ENCODE peak calls at places on chromosomes 12 and 14, in ten cellular contexts. K, T, D, M, P, A, V, O, Z and Y are unnamed samples.

GRCh38 chr14:29851397-29851796 is 76.2 kb downstream of the PRKD1 start:
- DNase-seq in K (no peak), T (no peak), D (no peak), M (no peak), P (no peak), A (no peak), V (no peak), O (no peak), Z (no peak), Y (no peak)

GRCh38 chr14:66330916-66331315 is 155.3 kb upstream of the CCDC196 start:
- DNase-seq in K (no peak), T (no peak), D (no peak), M (no peak), P (no peak), A (no peak), V (no peak), O (no peak), Z (no peak), Y (no peak)

GRCh38 chr14:49050836-49051235 is 535.3 kb downstream of the RPS29 start:
- DNase-seq in K (no peak), T (no peak), D (no peak), M (no peak), P (no peak), A (no peak), V (no peak), O (no peak), Z (no peak), Y (no peak)

GRCh38 chr12:62913380-62913779 is 21.6 kb downstream of the PPM1H start:
- DNase-seq in K (no peak), T (no peak), D (no peak), M (no peak), P (no peak), A (no peak), V (no peak), O (no peak), Z (no peak), Y (no peak)

GRCh38 chr12:53737951-53738833 is 10.9 kb upstream of the CALCOCO1 start:
- DNase-seq in K (no peak), T (peak; percentile 92), D (no peak), M (no peak), P (peak; percentile 48), A (no peak), V (peak; percentile 35), O (peak; percentile 48), Z (peak; percentile 79), Y (no peak)

GRCh38 chr14:75144944-75145343 is 18.1 kb upstream of the NEK9 start:
- DNase-seq in K (no peak), T (no peak), D (no peak), M (peak; percentile 47), P (no peak), A (no peak), V (peak; percentile 19), O (no peak), Z (no peak), Y (no peak)

GRCh38 chr12:10563002-10563401 is 50.4 kb downstream of the MAGOHB start:
- DNase-seq in K (no peak), T (no peak), D (no peak), M (no peak), P (no peak), A (no peak), V (no peak), O (no peak), Z (no peak), Y (no peak)

GRCh38 chr12:95790912-95791849 is 617 bp upstream of the NTN4 start:
- DNase-seq in K (peak; percentile 62), T (peak; percentile 77), D (peak; percentile 56), M (peak; percentile 44), P (no peak), A (no peak), V (peak; percentile 20), O (no peak), Z (peak; percentile 86), Y (no peak)

GRCh38 chr12:122937622-122938091 is 28.6 kb downstream of the ABCB9 start:
- DNase-seq in K (no peak), T (no peak), D (no peak), M (no peak), P (no peak), A (no peak), V (no peak), O (no peak), Z (no peak), Y (no peak)

DNA sequence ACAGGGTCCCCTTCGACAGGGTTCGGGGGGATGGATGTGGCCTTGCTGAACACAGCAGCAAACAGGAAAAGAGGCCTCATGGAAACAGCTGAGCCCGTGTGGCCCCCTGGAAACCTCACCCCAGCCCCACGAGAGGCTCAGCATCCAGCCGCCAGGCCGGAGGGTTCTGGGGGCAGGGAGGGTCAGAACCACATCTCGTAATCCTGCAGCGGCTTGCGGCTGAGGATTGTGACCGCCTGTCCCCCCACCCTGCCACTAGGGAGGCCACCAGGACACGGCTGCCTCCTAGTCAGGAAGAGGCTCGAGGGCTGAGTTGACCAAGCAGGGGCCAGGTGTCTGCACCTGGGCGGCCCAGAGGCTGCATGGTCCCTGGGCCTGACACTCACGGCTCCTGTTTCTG is 20.5 kb downstream of the LRCOL1 start:
- DNase-seq in K (no peak), T (no peak), D (no peak), M (no peak), P (no peak), A (no peak), V (no peak), O (no peak), Z (no peak), Y (no peak)
- H3K27me3 ChIP-seq in K (no peaks in the 10 kb centered on the region), T (peaks cover 83% of the 10 kb centered on the region), D (no peaks in the 10 kb centered on the region), M (peaks cover 26% of the 10 kb centered on the region), P (no peaks in the 10 kb centered on the region), A (peaks cover 39% of the 10 kb centered on the region), V (no peaks in the 10 kb centered on the region), O (no peaks in the 10 kb centered on the region), Z (no peaks in the 10 kb centered on the region), Y (no peaks in the 10 kb centered on the region)

GRCh38 chr14:95490727-95491451 is 25.6 kb downstream of the SYNE3 start:
- DNase-seq in K (no peak), T (no peak), D (no peak), M (peak; percentile 67), P (no peak), A (no peak), V (peak; percentile 76), O (no peak), Z (no peak), Y (no peak)

GRCh38 chr14:95490127-95490526 is 26.3 kb downstream of the SYNE3 start:
- DNase-seq in K (no peak), T (no peak), D (no peak), M (no peak), P (no peak), A (no peak), V (no peak), O (no peak), Z (no peak), Y (no peak)

GRCh38 chr14:95487669-95488084 is 28.8 kb downstream of the SYNE3 start:
- DNase-seq in K (no peak), T (no peak), D (no peak), M (no peak), P (no peak), A (no peak), V (no peak), O (no peak), Z (no peak), Y (no peak)

GRCh38 chr14:95488376-95489162 is 27.9 kb downstream of the SYNE3 start:
- DNase-seq in K (no peak), T (no peak), D (no peak), M (no peak), P (no peak), A (no peak), V (no peak), O (no peak), Z (no peak), Y (no peak)

DNA sequence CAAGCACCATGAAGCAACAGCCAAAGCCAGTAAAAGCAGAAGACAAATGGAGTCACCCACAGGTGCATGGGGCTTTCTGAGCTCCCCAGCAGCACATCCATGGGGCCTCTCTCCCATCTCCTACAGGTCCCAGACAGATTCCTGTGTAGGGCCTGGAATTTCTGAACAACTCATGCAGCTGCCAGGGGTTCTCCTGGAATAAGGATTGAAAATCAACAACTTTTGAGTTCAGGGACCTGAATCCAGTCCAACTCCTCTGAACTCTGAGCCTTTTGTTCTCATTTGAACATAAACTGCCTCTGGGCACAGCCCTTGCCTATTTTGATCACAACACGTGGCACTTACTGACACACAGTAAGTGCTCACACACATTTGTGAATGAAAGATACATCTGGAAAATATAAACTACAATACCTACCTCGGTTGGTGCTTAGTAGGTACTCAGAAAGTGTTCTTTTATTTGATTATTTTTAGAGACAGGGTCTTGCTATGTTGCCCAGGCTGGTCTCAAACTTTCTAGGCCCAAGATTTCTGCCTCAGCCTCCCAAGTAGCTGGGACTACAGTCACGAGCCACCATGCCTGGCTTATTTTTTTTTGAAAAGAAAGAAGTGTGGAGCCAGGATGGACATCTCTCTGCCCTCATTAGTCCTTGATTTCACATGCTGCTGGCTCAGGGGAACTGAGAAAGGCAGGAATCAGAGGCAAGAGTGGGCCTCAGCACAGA is 27.1 kb downstream of the SYNE3 start:
- DNase-seq in K (no peak), T (no peak), D (no peak), M (peak; percentile 51), P (no peak), A (peak; percentile 46), V (no peak), O (no peak), Z (no peak), Y (no peak)
- H3K4me1 ChIP-seq in K (no peaks in the 10 kb centered on the region), T (peaks cover 2% of the 10 kb centered on the region), D (peaks cover 23% of the 10 kb centered on the region), M (peaks cover 95% of the 10 kb centered on the region), P (peaks cover under 1% of the 10 kb centered on the region), A (peaks cover 46% of the 10 kb centered on the region), V (peaks cover 54% of the 10 kb centered on the region), O (peaks cover 25% of the 10 kb centered on the region), Z (peaks cover 10% of the 10 kb centered on the region), Y (peaks cover 71% of the 10 kb centered on the region)

GRCh38 chr14:102774391-102775153 is 2.7 kb upstream of the TRAF3 start:
- DNase-seq in K (no peak), T (peak; percentile 60), D (peak; percentile 33), M (peak; percentile 68), P (peak; percentile 80), A (peak; percentile 79), V (peak; percentile 64), O (peak; percentile 57), Z (no peak), Y (no peak)
- TF ChIP-seq EP300 in K (no peak), T (no peak), D (no peak), M (no peak), P (no peak), A (no peak), V (no peak), O (no peak), Z (no peak), Y (no peak)

DNA sequence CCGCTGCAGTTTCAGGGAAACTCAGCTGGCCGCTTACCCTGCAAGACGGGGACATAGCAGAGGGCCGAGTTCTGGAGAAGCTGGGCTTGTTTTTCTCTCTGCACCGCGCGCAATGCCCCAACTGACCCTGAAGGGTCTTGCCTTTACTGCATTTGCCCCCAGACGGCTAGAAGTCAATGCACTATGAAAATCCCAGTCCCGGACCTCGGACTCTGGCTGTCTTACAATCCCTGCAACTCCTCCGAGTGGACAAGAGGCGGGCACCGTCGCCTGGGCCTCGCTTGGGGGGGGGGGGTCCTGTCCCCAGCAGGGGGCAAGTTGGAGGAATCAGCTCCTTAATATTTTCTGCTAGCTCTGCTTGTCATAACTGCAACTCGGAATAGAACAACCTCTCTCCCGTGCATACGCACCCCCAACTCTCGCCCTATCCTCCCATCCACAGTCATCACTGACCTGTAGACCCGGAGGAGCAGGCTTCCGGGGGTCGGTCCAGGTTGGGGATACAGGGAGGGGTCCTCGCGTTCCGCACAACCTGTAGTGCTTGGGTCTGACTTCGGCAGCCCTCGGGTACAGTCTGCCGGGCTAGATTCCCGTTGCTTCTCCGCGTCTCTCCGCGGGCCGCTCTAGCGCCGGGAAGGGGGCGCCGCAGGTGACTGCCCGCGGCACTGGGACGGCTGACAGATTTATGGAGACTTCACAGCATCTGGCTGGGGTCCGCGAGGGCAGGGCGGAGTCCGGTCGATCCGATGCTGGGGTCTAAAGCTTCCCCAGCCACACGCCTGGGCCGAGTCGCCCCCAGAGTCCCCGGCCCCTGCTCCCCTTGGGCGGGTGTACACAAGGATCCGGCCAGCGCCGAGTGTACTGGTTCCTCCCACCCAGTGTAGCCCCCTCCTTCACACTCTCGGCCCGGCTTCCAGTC is 3.3 kb upstream of the PAX9 start:
- DNase-seq in K (no peak), T (peak; percentile 68), D (no peak), M (no peak), P (no peak), A (no peak), V (no peak), O (no peak), Z (peak; percentile 72), Y (no peak)
- H3K27me3 ChIP-seq in K (peaks cover 94% of the 10 kb centered on the region), T (peaks cover 99% of the 10 kb centered on the region), D (peaks cover 5% of the 10 kb centered on the region), M (peaks cover 98% of the 10 kb centered on the region), P (peaks cover 100% of the 10 kb centered on the region), A (peaks cover 95% of the 10 kb centered on the region), V (peaks cover 100% of the 10 kb centered on the region), O (peaks cover 100% of the 10 kb centered on the region), Z (peaks cover 94% of the 10 kb centered on the region), Y (peaks cover 97% of the 10 kb centered on the region)